ENCODE peak calls at places on chromosomes 7 and 10, in ten cellular contexts. One of them, this sample, is unnamed.

GRCh38 chr7:50782376-50783208 is at the start of gene GRB10:
- DNase-seq in NCI-H1105: peak; percentile 70
- DNase-seq in GM18507: no peak
- DNase-seq in HuH-7: no peak
- DNase-seq in fibroblast of lung: peak; percentile 29
- DNase-seq in lower leg skin: no peak
- DNase-seq in A172: no peak
- DNase-seq in NCI-H1092 treated with DMSO at 0.1 percent for 48 hours: peak; percentile 28
- DNase-seq in mucosa of gallbladder: peak; percentile 37
- DNase-seq in Peyer's patch: no peak
- DNase-seq in this sample: no peak

GRCh38 chr7:150379590-150380379 is 655 bp downstream of the ZNF775 start:
- DNase-seq in mucosa of gallbladder: no peak
- DNase-seq in lower leg skin: no peak
- DNase-seq in Peyer's patch: no peak
- DNase-seq in HuH-7: no peak
- DNase-seq in fibroblast of lung: no peak
- DNase-seq in NCI-H1092 treated with DMSO at 0.1 percent for 48 hours: peak; percentile 72
- DNase-seq in A172: peak; percentile 50
- DNase-seq in GM18507: no peak
- DNase-seq in NCI-H1105: no peak
- DNase-seq in this sample: peak; percentile 22

GRCh38 chr7:34886856-34887255 is 150.4 kb downstream of the DPY19L1 start:
- DNase-seq in NCI-H1092 treated with DMSO at 0.1 percent for 48 hours: no peak
- DNase-seq in Peyer's patch: no peak
- DNase-seq in mucosa of gallbladder: no peak
- DNase-seq in fibroblast of lung: no peak
- DNase-seq in NCI-H1105: no peak
- DNase-seq in HuH-7: no peak
- DNase-seq in A172: no peak
- DNase-seq in lower leg skin: no peak
- DNase-seq in GM18507: no peak
- DNase-seq in this sample: peak; percentile 41

GRCh38 chr7:7889791-7890568 is 78.6 kb upstream of the GLCCI1 start:
- DNase-seq in NCI-H1092 treated with DMSO at 0.1 percent for 48 hours: no peak
- DNase-seq in lower leg skin: no peak
- DNase-seq in NCI-H1105: no peak
- DNase-seq in A172: no peak
- DNase-seq in GM18507: no peak
- DNase-seq in mucosa of gallbladder: no peak
- DNase-seq in fibroblast of lung: no peak
- DNase-seq in HuH-7: no peak
- DNase-seq in Peyer's patch: no peak
- DNase-seq in this sample: peak; percentile 34

GRCh38 chr7:90251304-90251635 is 6.3 kb downstream of the CFAP69 start:
- DNase-seq in lower leg skin: no peak
- DNase-seq in NCI-H1105: no peak
- DNase-seq in HuH-7: no peak
- DNase-seq in Peyer's patch: no peak
- DNase-seq in GM18507: no peak
- DNase-seq in NCI-H1092 treated with DMSO at 0.1 percent for 48 hours: no peak
- DNase-seq in A172: no peak
- DNase-seq in mucosa of gallbladder: no peak
- DNase-seq in fibroblast of lung: no peak
- DNase-seq in this sample: no peak

GRCh38 chr7:16092711-16093110 is 328.6 kb downstream of the CRPPA start:
- DNase-seq in fibroblast of lung: no peak
- DNase-seq in Peyer's patch: no peak
- DNase-seq in NCI-H1092 treated with DMSO at 0.1 percent for 48 hours: no peak
- DNase-seq in GM18507: no peak
- DNase-seq in NCI-H1105: no peak
- DNase-seq in lower leg skin: no peak
- DNase-seq in A172: no peak
- DNase-seq in HuH-7: no peak
- DNase-seq in mucosa of gallbladder: no peak
- DNase-seq in this sample: no peak

GRCh38 chr10:12534824-12535223 is 185.5 kb downstream of the CAMK1D start:
- DNase-seq in Peyer's patch: no peak
- DNase-seq in NCI-H1092 treated with DMSO at 0.1 percent for 48 hours: no peak
- DNase-seq in NCI-H1105: no peak
- DNase-seq in GM18507: no peak
- DNase-seq in lower leg skin: no peak
- DNase-seq in A172: peak; percentile 16
- DNase-seq in fibroblast of lung: peak; percentile 52
- DNase-seq in mucosa of gallbladder: no peak
- DNase-seq in HuH-7: no peak
- DNase-seq in this sample: no peak

GRCh38 chr10:86179961-86180360 is 186.6 kb downstream of the GRID1 start:
- DNase-seq in fibroblast of lung: no peak
- DNase-seq in GM18507: no peak
- DNase-seq in NCI-H1105: no peak
- DNase-seq in A172: no peak
- DNase-seq in mucosa of gallbladder: no peak
- DNase-seq in lower leg skin: no peak
- DNase-seq in NCI-H1092 treated with DMSO at 0.1 percent for 48 hours: no peak
- DNase-seq in HuH-7: no peak
- DNase-seq in Peyer's patch: no peak
- DNase-seq in this sample: no peak

GRCh38 chr7:115299379-115300038 is 377.6 kb downstream of the MDFIC start:
- DNase-seq in fibroblast of lung: peak; percentile 6
- DNase-seq in Peyer's patch: no peak
- DNase-seq in mucosa of gallbladder: no peak
- DNase-seq in NCI-H1105: no peak
- DNase-seq in A172: no peak
- DNase-seq in GM18507: no peak
- DNase-seq in lower leg skin: no peak
- DNase-seq in HuH-7: no peak
- DNase-seq in NCI-H1092 treated with DMSO at 0.1 percent for 48 hours: no peak
- DNase-seq in this sample: no peak

GRCh38 chr7:151012031-151012692 is 12.1 kb downstream of the ATG9B start:
- DNase-seq in HuH-7: peak; percentile 84
- DNase-seq in GM18507: no peak
- DNase-seq in mucosa of gallbladder: peak; percentile 29
- DNase-seq in lower leg skin: no peak
- DNase-seq in NCI-H1105: no peak
- DNase-seq in fibroblast of lung: peak; percentile 15
- DNase-seq in Peyer's patch: no peak
- DNase-seq in A172: no peak
- DNase-seq in NCI-H1092 treated with DMSO at 0.1 percent for 48 hours: no peak
- DNase-seq in this sample: no peak

GRCh38 chr10:48634198-48634983 is 29.5 kb upstream of the ARHGAP22 start:
- DNase-seq in GM18507: no peak
- DNase-seq in lower leg skin: peak; percentile 56
- DNase-seq in mucosa of gallbladder: peak; percentile 57
- DNase-seq in fibroblast of lung: peak; percentile 77
- DNase-seq in Peyer's patch: peak; percentile 73
- DNase-seq in A172: peak; percentile 21
- DNase-seq in NCI-H1105: no peak
- DNase-seq in HuH-7: no peak
- DNase-seq in NCI-H1092 treated with DMSO at 0.1 percent for 48 hours: no peak
- DNase-seq in this sample: no peak

GRCh38 chr7:36967387-36967786 is 243.1 kb upstream of the AOAH start:
- DNase-seq in A172: peak; percentile 87
- DNase-seq in fibroblast of lung: peak; percentile 55
- DNase-seq in NCI-H1105: peak; percentile 6
- DNase-seq in HuH-7: peak; percentile 62
- DNase-seq in GM18507: no peak
- DNase-seq in mucosa of gallbladder: peak; percentile 51
- DNase-seq in Peyer's patch: no peak
- DNase-seq in lower leg skin: peak; percentile 43
- DNase-seq in NCI-H1092 treated with DMSO at 0.1 percent for 48 hours: peak; percentile 63
- DNase-seq in this sample: peak; percentile 58

GRCh38 chr7:78742694-78743093 is 710.8 kb downstream of the MAGI2 start:
- DNase-seq in HuH-7: no peak
- DNase-seq in NCI-H1105: no peak
- DNase-seq in A172: no peak
- DNase-seq in mucosa of gallbladder: no peak
- DNase-seq in fibroblast of lung: no peak
- DNase-seq in lower leg skin: no peak
- DNase-seq in NCI-H1092 treated with DMSO at 0.1 percent for 48 hours: no peak
- DNase-seq in Peyer's patch: no peak
- DNase-seq in GM18507: no peak
- DNase-seq in this sample: no peak

GRCh38 chr7:134527979-134528371 is 608 bp downstream of the AKR1B10 start:
- DNase-seq in mucosa of gallbladder: no peak
- DNase-seq in GM18507: no peak
- DNase-seq in NCI-H1105: no peak
- DNase-seq in NCI-H1092 treated with DMSO at 0.1 percent for 48 hours: no peak
- DNase-seq in A172: peak; percentile 23
- DNase-seq in lower leg skin: no peak
- DNase-seq in HuH-7: no peak
- DNase-seq in Peyer's patch: no peak
- DNase-seq in fibroblast of lung: peak; percentile 81
- DNase-seq in this sample: peak; percentile 64

GRCh38 chr10:75773139-75773801 is 341.8 kb downstream of the LRMDA start:
- DNase-seq in NCI-H1092 treated with DMSO at 0.1 percent for 48 hours: no peak
- DNase-seq in fibroblast of lung: peak; percentile 85
- DNase-seq in lower leg skin: no peak
- DNase-seq in A172: peak; percentile 89
- DNase-seq in NCI-H1105: no peak
- DNase-seq in mucosa of gallbladder: no peak
- DNase-seq in Peyer's patch: no peak
- DNase-seq in HuH-7: no peak
- DNase-seq in GM18507: no peak
- DNase-seq in this sample: peak; percentile 79

GRCh38 chr10:3869036-3869435 is 84.0 kb upstream of the KLF6 start:
- DNase-seq in A172: no peak
- DNase-seq in HuH-7: no peak
- DNase-seq in NCI-H1105: no peak
- DNase-seq in Peyer's patch: no peak
- DNase-seq in fibroblast of lung: no peak
- DNase-seq in lower leg skin: no peak
- DNase-seq in NCI-H1092 treated with DMSO at 0.1 percent for 48 hours: no peak
- DNase-seq in mucosa of gallbladder: no peak
- DNase-seq in GM18507: no peak
- DNase-seq in this sample: no peak

GRCh38 chr7:46279290-46279689 is 358.2 kb upstream of the IGFBP3 start:
- DNase-seq in A172: no peak
- DNase-seq in NCI-H1105: no peak
- DNase-seq in NCI-H1092 treated with DMSO at 0.1 percent for 48 hours: no peak
- DNase-seq in HuH-7: no peak
- DNase-seq in Peyer's patch: no peak
- DNase-seq in mucosa of gallbladder: no peak
- DNase-seq in GM18507: no peak
- DNase-seq in lower leg skin: no peak
- DNase-seq in fibroblast of lung: peak; percentile 20
- DNase-seq in this sample: no peak

GRCh38 chr7:41877118-41877517 is 174.2 kb upstream of the INHBA start:
- DNase-seq in fibroblast of lung: no peak
- DNase-seq in HuH-7: no peak
- DNase-seq in A172: no peak
- DNase-seq in NCI-H1092 treated with DMSO at 0.1 percent for 48 hours: no peak
- DNase-seq in lower leg skin: no peak
- DNase-seq in Peyer's patch: no peak
- DNase-seq in mucosa of gallbladder: no peak
- DNase-seq in GM18507: no peak
- DNase-seq in NCI-H1105: no peak
- DNase-seq in this sample: no peak

GRCh38 chr10:101388671-101389276 is 34.8 kb downstream of the BTRC start:
- DNase-seq in fibroblast of lung: no peak
- DNase-seq in NCI-H1092 treated with DMSO at 0.1 percent for 48 hours: no peak
- DNase-seq in NCI-H1105: no peak
- DNase-seq in lower leg skin: no peak
- DNase-seq in mucosa of gallbladder: no peak
- DNase-seq in Peyer's patch: no peak
- DNase-seq in HuH-7: no peak
- DNase-seq in A172: no peak
- DNase-seq in GM18507: no peak
- DNase-seq in this sample: no peak

GRCh38 chr10:123140164-123140982 is 4.6 kb downstream of the HMX3 start:
- DNase-seq in fibroblast of lung: no peak
- DNase-seq in NCI-H1105: no peak
- DNase-seq in lower leg skin: no peak
- DNase-seq in Peyer's patch: no peak
- DNase-seq in HuH-7: peak; percentile 61
- DNase-seq in GM18507: no peak
- DNase-seq in NCI-H1092 treated with DMSO at 0.1 percent for 48 hours: no peak
- DNase-seq in A172: no peak
- DNase-seq in mucosa of gallbladder: no peak
- DNase-seq in this sample: no peak

GRCh38 chr10:105973252-105973877 is 1191.1 kb downstream of the SORCS1 start:
- DNase-seq in lower leg skin: no peak
- DNase-seq in A172: no peak
- DNase-seq in GM18507: no peak
- DNase-seq in NCI-H1105: no peak
- DNase-seq in mucosa of gallbladder: no peak
- DNase-seq in NCI-H1092 treated with DMSO at 0.1 percent for 48 hours: no peak
- DNase-seq in fibroblast of lung: no peak
- DNase-seq in HuH-7: no peak
- DNase-seq in Peyer's patch: no peak
- DNase-seq in this sample: no peak

GRCh38 chr7:70571403-70571911 is 560.5 kb upstream of the GALNT17 start:
- DNase-seq in GM18507: no peak
- DNase-seq in Peyer's patch: no peak
- DNase-seq in mucosa of gallbladder: peak; percentile 64
- DNase-seq in A172: peak; percentile 81
- DNase-seq in NCI-H1105: no peak
- DNase-seq in lower leg skin: no peak
- DNase-seq in fibroblast of lung: peak; percentile 84
- DNase-seq in NCI-H1092 treated with DMSO at 0.1 percent for 48 hours: no peak
- DNase-seq in HuH-7: no peak
- DNase-seq in this sample: peak; percentile 83